ENCODE peak calls at places on chromosomes 3 and 15, in five cellular contexts. H is stimulated activated CD4-positive, alpha-beta T cell treated with anti-CD3 and anti-CD28 coated beads, Interleukin-1b, Interleukin-23, amount 100 ng/mL, for 1 hour; F is retina; T is KG1; M is HFF-Myc. G is an unnamed sample.

GRCh38 chr3:114362815-114363214 is 69.0 kb downstream of the TIGIT start:
- DNase-seq in H (no peak), F (no peak), T (no peak), M (no peak), G (no peak)

GRCh38 chr15:90883971-90884718 is at the start of gene FES:
- DNase-seq in H (no peak), F (peak; percentile 66), T (peak; percentile 34), M (no peak), G (no peak)

GRCh38 chr3:197456271-197457091 is 99.3 kb downstream of the BDH1 start:
- DNase-seq in H (no peak), F (peak; percentile 92), T (no peak), M (peak; percentile 61), G (no peak)

GRCh38 chr3:115464036-115464435 is 159.3 kb upstream of the GAP43 start:
- DNase-seq in H (no peak), F (no peak), T (no peak), M (no peak), G (no peak)

GRCh38 chr15:33296050-33296449 is 14.7 kb upstream of the RYR3 start:
- DNase-seq in H (no peak), F (no peak), T (no peak), M (no peak), G (no peak)

GRCh38 chr15:85479071-85479647 is 98.8 kb downstream of the AKAP13 start:
- DNase-seq in H (no peak), F (no peak), T (no peak), M (no peak), G (no peak)

GRCh38 chr3:58386966-58387365 is 46.7 kb downstream of the PDHB start:
- DNase-seq in H (no peak), F (no peak), T (no peak), M (peak; percentile 48), G (no peak)

GRCh38 chr15:92079647-92080255 is 226.2 kb downstream of the SLCO3A1 start:
- DNase-seq in H (no peak), F (no peak), T (no peak), M (no peak), G (no peak)

GRCh38 chr15:85865070-85865684 is 70.5 kb upstream of the KLHL25 start:
- DNase-seq in H (no peak), F (peak; percentile 67), T (no peak), M (peak; percentile 14), G (no peak)

GRCh38 chr3:32140943-32141342 is 34.5 kb downstream of the GPD1L start:
- DNase-seq in H (no peak), F (no peak), T (no peak), M (no peak), G (no peak)

GRCh38 chr3:116064646-116065045 is 380.6 kb downstream of the LSAMP start:
- DNase-seq in H (no peak), F (no peak), T (no peak), M (no peak), G (no peak)